ENCODE peak calls at places on chromosomes 6 and 20, in six cellular contexts. One of them, this sample, is unnamed.

GRCh38 chr6:29792123-29793035 is 35.2 kb upstream of the HLA-G start:
- DNase-seq in AG09309: no peak
- DNase-seq in iris pigment epithelial cell: no peak
- DNase-seq in HEK293T: peak; percentile 30
- DNase-seq in breast epithelium: peak; percentile 53
- DNase-seq in germinal center: peak; percentile 79
- DNase-seq in this sample: no peak

GRCh38 chr6:140174509-140174908 is 800.1 kb upstream of the CITED2 start:
- DNase-seq in HEK293T: no peak
- DNase-seq in breast epithelium: peak; percentile 19
- DNase-seq in AG09309: peak; percentile 99
- DNase-seq in iris pigment epithelial cell: peak; percentile 99
- DNase-seq in germinal center: no peak
- DNase-seq in this sample: peak; percentile 96

GRCh38 chr20:54566224-54566750 is 90.9 kb downstream of the DOK5 start:
- DNase-seq in breast epithelium: no peak
- DNase-seq in HEK293T: no peak
- DNase-seq in AG09309: no peak
- DNase-seq in iris pigment epithelial cell: no peak
- DNase-seq in germinal center: no peak
- DNase-seq in this sample: peak; percentile 71

GRCh38 chr6:31690231-31691077 is 9.6 kb upstream of the LY6G5C start:
- DNase-seq in iris pigment epithelial cell: peak; percentile 15
- DNase-seq in AG09309: no peak
- DNase-seq in breast epithelium: no peak
- DNase-seq in HEK293T: no peak
- DNase-seq in germinal center: no peak
- DNase-seq in this sample: no peak

GRCh38 chr6:134708079-134708478 is 241.8 kb downstream of the ALDH8A1 start:
- DNase-seq in breast epithelium: no peak
- DNase-seq in HEK293T: no peak
- DNase-seq in AG09309: no peak
- DNase-seq in iris pigment epithelial cell: no peak
- DNase-seq in germinal center: no peak
- DNase-seq in this sample: no peak

GRCh38 chr6:162099685-162100084 is 627.9 kb downstream of the PRKN start:
- DNase-seq in AG09309: peak; percentile 1
- DNase-seq in iris pigment epithelial cell: peak; percentile 93
- DNase-seq in HEK293T: no peak
- DNase-seq in breast epithelium: no peak
- DNase-seq in germinal center: no peak
- DNase-seq in this sample: peak; percentile 58

GRCh38 chr6:2633763-2634150 is 117.0 kb downstream of the MYLK4 start:
- DNase-seq in germinal center: no peak
- DNase-seq in breast epithelium: no peak
- DNase-seq in AG09309: no peak
- DNase-seq in HEK293T: no peak
- DNase-seq in iris pigment epithelial cell: no peak
- DNase-seq in this sample: no peak

GRCh38 chr20:46970937-46971630 is 76.4 kb downstream of the EYA2 start:
- DNase-seq in germinal center: peak; percentile 26
- DNase-seq in breast epithelium: no peak
- DNase-seq in AG09309: no peak
- DNase-seq in iris pigment epithelial cell: peak; percentile 94
- DNase-seq in HEK293T: peak; percentile 63
- DNase-seq in this sample: peak; percentile 75

GRCh38 chr6:100595456-100595855 is 130.7 kb upstream of the SIM1 start:
- DNase-seq in HEK293T: no peak
- DNase-seq in iris pigment epithelial cell: no peak
- DNase-seq in germinal center: no peak
- DNase-seq in breast epithelium: no peak
- DNase-seq in AG09309: no peak
- DNase-seq in this sample: no peak

GRCh38 chr6:3163248-3163594 is 5.9 kb upstream of the TUBB2A start:
- DNase-seq in AG09309: no peak
- DNase-seq in breast epithelium: no peak
- DNase-seq in germinal center: no peak
- DNase-seq in iris pigment epithelial cell: peak; percentile 57
- DNase-seq in HEK293T: no peak
- DNase-seq in this sample: no peak

GRCh38 chr20:23048283-23049200 is 930 bp downstream of the THBD start:
- DNase-seq in breast epithelium: no peak
- DNase-seq in iris pigment epithelial cell: peak; percentile 28
- DNase-seq in AG09309: no peak
- DNase-seq in HEK293T: peak; percentile 64
- DNase-seq in germinal center: peak; percentile 38
- DNase-seq in this sample: peak; percentile 4

GRCh38 chr6:3592371-3592941 is 135.6 kb upstream of the SLC22A23 start:
- DNase-seq in iris pigment epithelial cell: peak; percentile 99
- DNase-seq in germinal center: no peak
- DNase-seq in AG09309: peak; percentile 93
- DNase-seq in HEK293T: peak; percentile 3
- DNase-seq in breast epithelium: peak; percentile 41
- DNase-seq in this sample: peak; percentile 98

GRCh38 chr6:130033999-130034814 is 15.8 kb downstream of the L3MBTL3 start:
- DNase-seq in germinal center: no peak
- DNase-seq in AG09309: peak; percentile 79
- DNase-seq in HEK293T: peak; percentile 10
- DNase-seq in iris pigment epithelial cell: peak; percentile 75
- DNase-seq in breast epithelium: no peak
- DNase-seq in this sample: no peak